ENCODE peak calls at places on chromosomes 4 and X, in eight cellular contexts. X, T, Q, L, G, J, I and O are unnamed samples.
A peak's percentile ranks its signal among the peaks of the same experiment; 100 is the strongest.

GRCh38 chr4:24150021-24150420 is 260.2 kb upstream of the PPARGC1A start:
- ATAC-seq in Q (no peak), T (no peak), J (no peak), G (no peak), I (no peak), X (no peak), L (no peak), O (no peak)

GRCh38 chr4:123300222-123300621 is 96.4 kb upstream of the SPRY1 start:
- ATAC-seq in X (peak; percentile 65), Q (no peak), J (no peak), T (no peak), L (no peak), I (no peak), G (no peak), O (no peak)

GRCh38 chrX:31572396-31572795 is 500.6 kb upstream of the FTHL17 start:
- ATAC-seq in J (no peak), Q (no peak), I (no peak), T (no peak), G (no peak), X (no peak), L (no peak), O (no peak)

GRCh38 chr4:157459789-157460188 is 239.3 kb downstream of the GRIA2 start:
- ATAC-seq in Q (no peak), L (no peak), T (no peak), G (no peak), I (no peak), J (no peak), X (no peak), O (no peak)

GRCh38 chr4:89283226-89283974 is 24.2 kb downstream of the GPRIN3 start:
- ATAC-seq in X (peak; percentile 65), T (peak; percentile 80), J (peak; percentile 47), L (no peak), I (peak; percentile 81), Q (no peak), G (no peak), O (no peak)

GRCh38 chrX:153884136-153885076 is 1.6 kb downstream of the L1CAM start:
- ATAC-seq in J (no peak), L (peak; percentile 48), I (peak; percentile 48), G (no peak), T (no peak), Q (no peak), X (no peak), O (no peak)

GRCh38 chr4:185374027-185374426 is 21.7 kb downstream of the LRP2BP start:
- ATAC-seq in I (no peak), T (no peak), X (no peak), G (no peak), J (no peak), Q (no peak), L (no peak), O (no peak)

GRCh38 chrX:149858592-149858991 is 22.4 kb upstream of the MAGEA8 start:
- ATAC-seq in Q (no peak), I (no peak), X (peak; percentile 83), T (no peak), J (no peak), L (no peak), G (no peak), O (no peak)

GRCh38 chr4:106609917-106610316 is 241.3 kb upstream of the GIMD1 start:
- ATAC-seq in X (no peak), J (no peak), T (no peak), Q (no peak), I (no peak), L (no peak), G (no peak), O (no peak)

GRCh38 chrX:19756577-19757131 is 130.7 kb downstream of the SH3KBP1 start:
- ATAC-seq in J (no peak), X (no peak), L (no peak), I (no peak), G (no peak), Q (no peak), T (no peak), O (no peak)

GRCh38 chrX:2735270-2735669 is 16.6 kb upstream of the XG start:
- ATAC-seq in L (no peak), J (no peak), X (no peak), Q (no peak), T (no peak), I (no peak), G (no peak), O (no peak)

GRCh38 chr4:70178075-70178660 is 17.4 kb upstream of the ODAM start:
- ATAC-seq in T (no peak), I (no peak), Q (no peak), J (no peak), L (no peak), G (no peak), X (no peak), O (no peak)

GRCh38 chrX:103800318-103800717 is 23.7 kb downstream of the PLP1 start:
- ATAC-seq in X (no peak), I (no peak), G (no peak), Q (no peak), J (no peak), L (no peak), T (no peak), O (no peak)

GRCh38 chrX:40081679-40082068 is 16.1 kb downstream of the BCOR start:
- ATAC-seq in I (no peak), L (no peak), T (no peak), G (no peak), Q (no peak), X (no peak), J (peak; percentile 36), O (no peak)

GRCh38 chrX:113390531-113390930 is 549.9 kb upstream of the AMOT start:
- ATAC-seq in I (no peak), Q (no peak), L (no peak), T (no peak), X (no peak), G (no peak), J (no peak), O (no peak)
- TF ChIP-seq CTCF in I (no peak), Q (no peak), L (no peak), T (no peak), X (no peak), G (no peak), J (no peak), O (no peak)

GRCh38 chrX:68238568-68238967 is 194.7 kb downstream of the OPHN1 start:
- ATAC-seq in Q (no peak), T (no peak), G (no peak), J (no peak), I (no peak), L (peak; percentile 62), X (no peak), O (no peak)
- TF ChIP-seq CTCF in Q (peak; percentile 10), T (no peak), G (no peak), J (peak; percentile 15), I (peak; percentile 45), L (peak; percentile 24), X (peak; percentile 29), O (no peak)

GRCh38 chr4:6308890-6309643 is 39.4 kb downstream of the WFS1 start:
- ATAC-seq in J (peak; percentile 73), I (peak; percentile 62), L (no peak), G (peak; percentile 60), Q (no peak), X (peak; percentile 50), T (peak; percentile 70), O (peak; percentile 85)
- TF ChIP-seq CTCF in J (no peak), I (no peak), L (no peak), G (no peak), Q (no peak), X (no peak), T (no peak), O (no peak)

GRCh38 chrX:28595346-28595745 is 8.1 kb downstream of the IL1RAPL1 start:
- ATAC-seq in G (no peak), I (no peak), L (no peak), J (no peak), Q (no peak), X (no peak), T (no peak), O (no peak)
- TF ChIP-seq CTCF in G (no peak), I (no peak), L (no peak), J (no peak), Q (no peak), X (no peak), T (no peak), O (no peak)

DNA sequence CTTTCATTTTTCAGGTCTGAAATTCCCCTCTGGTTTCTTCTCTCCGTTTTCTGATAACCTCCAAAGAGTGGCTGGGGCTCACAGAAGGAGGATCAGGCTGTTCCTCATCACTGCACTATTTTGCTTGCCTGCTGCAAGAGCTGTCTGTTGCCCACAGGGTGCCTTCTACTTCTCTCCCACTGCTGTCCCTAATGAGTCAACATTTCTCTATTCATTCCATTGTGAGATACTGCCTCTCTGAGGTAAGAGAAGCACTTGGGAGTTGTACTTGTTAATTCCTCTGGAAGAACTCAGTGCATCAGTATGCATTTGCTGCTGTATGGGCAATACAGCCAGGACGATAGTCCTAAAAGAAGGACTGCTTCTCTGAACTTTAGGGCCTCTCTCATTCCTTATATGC is 34.8 kb downstream of the CT47B1 start:
- ATAC-seq in T (no peak), J (no peak), I (peak; percentile 73), L (no peak), Q (no peak), G (no peak), X (no peak), O (no peak)
- TF ChIP-seq CTCF in T (no peak), J (no peak), I (no peak), L (no peak), Q (no peak), G (no peak), X (no peak), O (no peak)

GRCh38 chr4:172826346-172826745 is 342.3 kb upstream of the GALNT7 start:
- ATAC-seq in J (no peak), X (no peak), T (no peak), I (peak; percentile 34), Q (no peak), L (no peak), G (no peak), O (no peak)

GRCh38 chr4:172826866-172827265 is 341.7 kb upstream of the GALNT7 start:
- ATAC-seq in J (no peak), X (no peak), G (no peak), L (no peak), T (no peak), I (no peak), Q (no peak), O (no peak)

GRCh38 chr4:172830295-172830764 is 338.3 kb upstream of the GALNT7 start:
- ATAC-seq in X (no peak), G (no peak), I (no peak), T (no peak), J (no peak), L (no peak), Q (no peak), O (no peak)
- TF ChIP-seq CTCF in X (peak; percentile 72), G (no peak), I (peak; percentile 65), T (peak; percentile 81), J (peak; percentile 51), L (peak; percentile 49), Q (peak; percentile 47), O (peak; percentile 52)

DNA sequence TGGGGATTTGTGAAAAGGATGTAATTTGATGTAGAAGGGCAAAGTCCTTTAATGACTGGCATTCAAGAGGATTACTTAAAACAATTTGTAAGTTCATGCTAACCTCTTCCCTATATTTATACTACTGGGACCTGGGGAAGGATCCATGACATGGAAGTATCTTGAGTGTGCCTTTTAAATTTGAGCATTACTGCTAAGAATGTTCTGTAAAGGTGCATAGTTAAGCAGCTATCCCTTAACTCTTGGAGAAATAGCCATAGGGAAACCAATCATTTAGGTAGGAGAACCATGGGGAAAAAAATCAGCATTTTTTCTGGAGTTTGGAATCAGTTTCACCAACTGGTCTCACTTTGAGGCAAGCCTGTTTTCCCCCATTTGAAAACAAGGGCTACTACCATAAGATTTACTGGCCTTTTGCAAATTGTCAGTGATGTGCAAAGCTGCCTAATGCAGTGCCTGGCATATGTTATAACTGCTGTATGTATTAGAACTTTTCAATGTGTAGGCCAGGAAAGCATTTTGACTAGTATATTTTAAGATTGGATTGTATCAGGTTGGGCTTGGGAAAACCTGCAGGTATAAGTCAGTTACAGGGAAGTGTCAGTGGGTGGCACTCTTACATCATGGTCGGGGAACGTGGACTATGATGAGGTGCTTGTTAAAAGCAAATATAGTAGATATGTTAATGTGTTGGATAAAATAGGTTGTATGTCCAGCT is 72.1 kb downstream of the PRSS12 start:
- ATAC-seq in T (no peak), J (peak; percentile 70), X (no peak), Q (no peak), G (no peak), L (peak; percentile 29), I (no peak), O (no peak)
- TF ChIP-seq CTCF in T (peak; percentile 54), J (no peak), X (peak; percentile 39), Q (peak; percentile 52), G (no peak), L (peak; percentile 85), I (peak; percentile 43), O (peak; percentile 41)